ENCODE peak calls at places on chromosome X, in four cellular contexts. X is cardiac muscle cell; V is stimulated activated naive CD8-positive, alpha-beta T cell treated with anti-CD3 and anti-CD28 coated beads, Interleukin-15, Interleukin-2, amounts not matched to agents 100 U/mL and 50 U/mL, for 24 hours; U is naive thymus-derived CD8-positive, alpha-beta T cell. C is an unnamed sample.

GRCh38 chrX:86171366-86171765 is 23.1 kb downstream of the DACH2 start:
- DNase-seq in X (peak; percentile 7), V (no peak), U (no peak), C (no peak)

GRCh38 chrX:2487366-2487765 is 13.4 kb downstream of the DHRSX start:
- DNase-seq in X (no peak), V (no peak), U (no peak), C (no peak)

GRCh38 chrX:68942141-68942540 is 113.3 kb downstream of the EFNB1 start:
- DNase-seq in X (no peak), V (no peak), U (no peak), C (no peak)

GRCh38 chrX:133660356-133660755 is 245.1 kb upstream of the GPC4 start:
- DNase-seq in X (peak; percentile 49), V (no peak), U (no peak), C (no peak)

GRCh38 chrX:44428989-44429627 is 85.6 kb upstream of the EFHC2 start:
- DNase-seq in X (no peak), V (no peak), U (no peak), C (no peak)

GRCh38 chrX:20056704-20057103 is 60.0 kb downstream of the MAP7D2 start:
- DNase-seq in X (no peak), V (no peak), U (no peak), C (no peak)

GRCh38 chrX:12400218-12400617 is 261.9 kb downstream of the FRMPD4 start:
- DNase-seq in X (no peak), V (no peak), U (no peak), C (no peak)

GRCh38 chrX:74422576-74423288 is 1.4 kb downstream of the SLC16A2 start:
- DNase-seq in X (peak; percentile 78), V (peak; percentile 19), U (no peak), C (no peak)

GRCh38 chrX:49103637-49104036 is 19.9 kb downstream of the GPKOW start:
- DNase-seq in X (no peak), V (no peak), U (no peak), C (no peak)

GRCh38 chrX:153766871-153767673 is 3.0 kb downstream of the PLXNB3 start:
- DNase-seq in X (no peak), V (no peak), U (no peak), C (no peak)

GRCh38 chrX:120797201-120797938 is 78.3 kb downstream of the CT47B1 start:
- DNase-seq in X (peak; percentile 54), V (no peak), U (no peak), C (no peak)

GRCh38 chrX:40513012-40513411 is 67.8 kb upstream of the ATP6AP2 start:
- DNase-seq in X (no peak), V (no peak), U (no peak), C (no peak)